ENCODE peak calls at places on chromosomes 11 and 22, in eight cellular contexts. O is body of pancreas, F is esophagus squamous epithelium, H is IMR-90, B is heart right ventricle, X is foreskin fibroblast, C is HFFc6, E is neural progenitor cell. R is an unnamed sample.

GRCh38 chr11:47361419-47361818 is 8.9 kb upstream of the MYBPC3 start:
- DNase-seq in O (no peak), F (no peak), H (no peak), B (no peak), X (no peak), C (no peak), E (no peak), R (no peak)

GRCh38 chr11:67033661-67034166 is 10.8 kb downstream of the SYT12 start:
- DNase-seq in O (no peak), F (no peak), H (peak; percentile 99), B (no peak), X (peak; percentile 93), C (peak; percentile 96), E (no peak), R (no peak)

GRCh38 chr11:2091786-2092463 is 47.3 kb downstream of the IGF2 start:
- DNase-seq in O (no peak), F (no peak), H (no peak), B (no peak), X (no peak), C (no peak), E (no peak), R (no peak)

GRCh38 chr22:31241200-31241599 is 29.1 kb downstream of the LIMK2 start:
- DNase-seq in O (no peak), F (no peak), H (peak; percentile 26), B (no peak), X (peak; percentile 19), C (peak; percentile 4), E (no peak), R (peak; percentile 26)

GRCh38 chr11:58905141-58905715 is 34.1 kb upstream of the GLYATL1 start:
- DNase-seq in O (peak; percentile 19), F (no peak), H (peak; percentile 70), B (peak; percentile 31), X (peak; percentile 89), C (peak; percentile 67), E (peak; percentile 81), R (no peak)

GRCh38 chr11:84437129-84438123 is 1151.3 kb upstream of the CCDC90B start:
- DNase-seq in O (peak; percentile 81), F (no peak), H (no peak), B (no peak), X (peak; percentile 0), C (no peak), E (peak; percentile 66), R (peak; percentile 39)

GRCh38 chr11:44268073-44268806 is 41.7 kb downstream of the ALX4 start:
- DNase-seq in O (no peak), F (no peak), H (no peak), B (no peak), X (no peak), C (no peak), E (no peak), R (no peak)

GRCh38 chr11:12842933-12843636 is 166.0 kb upstream of the RASSF10 start:
- DNase-seq in O (no peak), F (no peak), H (no peak), B (no peak), X (peak; percentile 61), C (no peak), E (peak; percentile 89), R (peak; percentile 34)

GRCh38 chr11:64484308-64485061 is 106.5 kb upstream of the SLC22A12 start:
- DNase-seq in O (no peak), F (no peak), H (no peak), B (no peak), X (no peak), C (no peak), E (no peak), R (no peak)

GRCh38 chr11:1670928-1671371 is 26.0 kb upstream of the KRTAP5-6 start:
- DNase-seq in O (no peak), F (no peak), H (no peak), B (no peak), X (no peak), C (no peak), E (no peak), R (no peak)

GRCh38 chr11:119751281-119752060 is 22.5 kb upstream of the NECTIN1 start:
- DNase-seq in O (no peak), F (no peak), H (no peak), B (no peak), X (no peak), C (no peak), E (no peak), R (no peak)

GRCh38 chr11:72643547-72643946 is 30.7 kb downstream of the PDE2A start:
- DNase-seq in O (peak; percentile 40), F (no peak), H (no peak), B (no peak), X (peak; percentile 47), C (peak; percentile 28), E (no peak), R (peak; percentile 79)

GRCh38 chr11:35126000-35126878 is 12.7 kb upstream of the CD44 start:
- DNase-seq in O (no peak), F (no peak), H (no peak), B (no peak), X (no peak), C (no peak), E (no peak), R (no peak)

GRCh38 chr22:37021710-37022482 is 2.4 kb downstream of the MPST start:
- DNase-seq in O (peak; percentile 47), F (no peak), H (peak; percentile 34), B (no peak), X (peak; percentile 78), C (peak; percentile 13), E (peak; percentile 86), R (peak; percentile 43)

GRCh38 chr11:66956689-66957290 is 1.4 kb downstream of the PC start:
- DNase-seq in O (no peak), F (no peak), H (peak; percentile 97), B (no peak), X (peak; percentile 76), C (peak; percentile 50), E (peak; percentile 27), R (peak; percentile 43)

GRCh38 chr11:27281740-27282139 is 81.3 kb downstream of the CCDC34 start:
- DNase-seq in O (no peak), F (no peak), H (no peak), B (no peak), X (no peak), C (no peak), E (no peak), R (no peak)

GRCh38 chr11:31966846-31967245 is 124.0 kb upstream of the RCN1 start:
- DNase-seq in O (no peak), F (no peak), H (no peak), B (no peak), X (no peak), C (no peak), E (no peak), R (no peak)

DNA sequence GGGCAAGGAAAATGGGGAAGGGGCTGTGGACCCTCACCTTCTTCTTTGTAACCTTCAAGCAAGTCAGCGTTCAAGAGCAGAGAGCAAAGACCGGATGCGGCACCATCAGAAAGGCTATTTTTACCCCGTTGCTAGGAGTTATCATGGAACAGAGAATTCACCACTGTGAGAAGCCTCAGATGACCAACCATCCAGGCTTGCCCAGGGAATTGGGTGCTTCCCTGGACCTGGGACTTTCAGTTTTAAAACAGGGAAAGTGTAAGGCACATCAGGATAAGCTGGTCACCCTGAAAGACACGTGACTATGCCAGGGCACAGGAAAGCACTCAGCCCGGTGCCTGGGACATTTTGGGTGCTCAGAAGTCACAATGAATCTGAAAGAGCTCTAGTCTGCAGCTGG is 10.4 kb downstream of the GALNT18 start:
- DNase-seq in O (no peak), F (no peak), H (no peak), B (no peak), X (no peak), C (no peak), E (no peak), R (no peak)
- TF ChIP-seq CTCF in O (no peak), F (no peak), H (no peak), B (no peak), X (no peak), C (no peak), E (no peak), R (no peak)

GRCh38 chr22:47778160-47778658 is 1015.8 kb downstream of the TBC1D22A start:
- DNase-seq in O (no peak), F (no peak), H (no peak), B (no peak), X (no peak), C (no peak), E (no peak), R (no peak)

GRCh38 chr22:47775686-47776085 is 1013.2 kb downstream of the TBC1D22A start:
- DNase-seq in O (no peak), F (no peak), H (no peak), B (no peak), X (no peak), C (no peak), E (no peak), R (no peak)

GRCh38 chr22:47775191-47775590 is 1012.7 kb downstream of the TBC1D22A start:
- DNase-seq in O (no peak), F (no peak), H (no peak), B (no peak), X (no peak), C (no peak), E (no peak), R (no peak)

GRCh38 chr22:47777426-47777825 is 1015.0 kb downstream of the TBC1D22A start:
- DNase-seq in O (no peak), F (no peak), H (no peak), B (no peak), X (no peak), C (no peak), E (no peak), R (no peak)

DNA sequence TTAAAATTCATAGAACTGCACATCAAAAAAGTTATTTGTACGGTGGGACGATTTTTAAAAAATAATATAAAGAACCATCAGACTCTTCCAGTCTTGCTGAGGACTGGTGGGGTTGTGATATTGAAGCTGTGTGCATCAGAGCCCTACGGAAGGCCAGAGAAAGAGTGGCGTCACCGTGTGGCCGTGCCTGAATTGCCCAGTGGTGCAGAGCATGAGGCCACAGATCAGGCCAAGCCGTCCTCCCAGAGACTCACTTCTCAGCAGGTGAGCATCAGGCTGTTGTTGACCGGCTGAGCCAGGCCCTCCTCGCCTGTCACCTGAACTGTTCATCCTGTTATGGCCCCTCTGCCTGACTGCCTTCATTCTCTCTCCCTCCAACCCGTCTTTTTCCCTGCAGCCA is 1013.9 kb downstream of the TBC1D22A start:
- DNase-seq in O (no peak), F (no peak), H (no peak), B (no peak), X (no peak), C (no peak), E (peak; percentile 51), R (no peak)
- TF ChIP-seq CTCF in O (no peak), F (no peak), H (no peak), B (no peak), X (no peak), C (no peak), E (peak; percentile 43), R (no peak)

GRCh38 chr11:61734767-61735166 is 17.7 kb upstream of the MYRF start:
- DNase-seq in O (no peak), F (no peak), H (no peak), B (no peak), X (no peak), C (no peak), E (no peak), R (no peak)
- TF ChIP-seq CTCF in O (no peak), F (no peak), H (no peak), B (no peak), X (no peak), C (no peak), E (no peak), R (no peak)

DNA sequence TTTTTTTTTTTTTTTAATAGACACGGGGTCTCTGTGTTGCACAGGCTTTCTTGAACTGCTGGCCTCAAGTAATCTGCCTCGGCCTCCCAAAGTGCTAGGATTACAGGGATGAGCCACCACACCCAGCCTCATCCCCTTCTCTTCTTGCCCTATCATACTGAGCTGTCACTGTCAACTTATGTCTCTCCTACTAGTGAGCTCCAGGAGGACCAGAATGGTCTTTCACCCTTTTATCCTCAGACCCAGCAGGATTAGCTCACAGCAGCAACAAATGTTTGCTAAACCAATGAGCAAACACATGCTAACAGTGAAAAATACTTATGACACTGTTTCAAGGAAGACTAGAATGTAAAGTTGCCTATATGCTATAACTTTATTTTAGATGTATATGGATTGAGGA is 6.4 kb upstream of the NXF1 start:
- DNase-seq in O (no peak), F (no peak), H (no peak), B (no peak), X (no peak), C (no peak), E (no peak), R (no peak)
- TF ChIP-seq CTCF in O (no peak), F (no peak), H (no peak), B (no peak), X (no peak), C (no peak), E (no peak), R (no peak)

R was measured in Calu3.